ENCODE peak calls at places on chromosome 19, in seven cellular contexts. D is CD4-positive, alpha-beta memory T cell; Z is heart left ventricle; L is cardiac muscle cell; Q is left ventricle myocardium inferior; S is naive thymus-derived CD4-positive, alpha-beta T cell; X is esophagus muscularis mucosa. R is an unnamed sample.
A peak's percentile ranks its signal among the peaks of the same experiment; 100 is the strongest.

GRCh38 chr19:30428281-30428680 is 56.1 kb downstream of the ZNF536 start:
- DNase-seq in D (no peak), Z (no peak), L (no peak), Q (no peak), S (no peak), X (no peak), R (no peak)

GRCh38 chr19:44850641-44851109 is 4.6 kb downstream of the NECTIN2 start:
- DNase-seq in D (no peak), Z (peak; percentile 52), L (no peak), Q (peak; percentile 35), S (no peak), X (no peak), R (no peak)

GRCh38 chr19:19405919-19406877 is 723 bp downstream of the GATAD2A start:
- DNase-seq in D (peak; percentile 40), Z (peak; percentile 72), L (peak; percentile 50), Q (peak; percentile 59), S (peak; percentile 42), X (no peak), R (peak; percentile 75)

GRCh38 chr19:16542894-16543498 is 759 bp upstream of the CHERP start:
- DNase-seq in D (no peak), Z (no peak), L (peak; percentile 3), Q (no peak), S (no peak), X (no peak), R (no peak)

GRCh38 chr19:21590868-21591267 is 85.5 kb downstream of the ZNF429 start:
- DNase-seq in D (no peak), Z (no peak), L (no peak), Q (no peak), S (no peak), X (no peak), R (no peak)

GRCh38 chr19:48739400-48739825 is 997 bp downstream of the RASIP1 start:
- DNase-seq in D (no peak), Z (no peak), L (no peak), Q (no peak), S (no peak), X (no peak), R (no peak)

GRCh38 chr19:8095354-8095886 is 42.9 kb downstream of the CCL25 start:
- DNase-seq in D (no peak), Z (no peak), L (no peak), Q (no peak), S (no peak), X (no peak), R (no peak)

GRCh38 chr19:9935409-9936062 is 779 bp downstream of the OLFM2 start:
- DNase-seq in D (no peak), Z (no peak), L (no peak), Q (no peak), S (no peak), X (no peak), R (no peak)

GRCh38 chr19:15195381-15195964 is 5.3 kb downstream of the NOTCH3 start:
- DNase-seq in D (no peak), Z (peak; percentile 48), L (peak; percentile 62), Q (peak; percentile 39), S (no peak), X (no peak), R (peak; percentile 72)

GRCh38 chr19:6776999-6777398 is 4.5 kb downstream of the VAV1 start:
- DNase-seq in D (no peak), Z (no peak), L (no peak), Q (no peak), S (no peak), X (no peak), R (no peak)

GRCh38 chr19:6774821-6775707 is 2.6 kb downstream of the VAV1 start:
- DNase-seq in D (no peak), Z (no peak), L (peak; percentile 66), Q (no peak), S (no peak), X (no peak), R (peak; percentile 22)

GRCh38 chr19:6772028-6772865 is at the start of gene VAV1:
- DNase-seq in D (peak; percentile 80), Z (peak; percentile 68), L (no peak), Q (peak; percentile 58), S (peak; percentile 81), X (no peak), R (no peak)

GRCh38 chr19:6772866-6773322 is 386 bp downstream of the VAV1 start:
- DNase-seq in D (no peak), Z (no peak), L (no peak), Q (no peak), S (no peak), X (no peak), R (no peak)

GRCh38 chr19:6773323-6773931 is 919 bp downstream of the VAV1 start:
- DNase-seq in D (peak; percentile 41), Z (no peak), L (no peak), Q (peak; percentile 41), S (peak; percentile 39), X (no peak), R (no peak)
- H3K4me3 ChIP-seq in D (peak overlapping the region; percentile 80), Z (no peak overlapping the region), L (no peak overlapping the region), Q (peak overlapping the region; percentile 52), S (peak overlapping the region; percentile 96), X (peak overlapping the region; percentile 56), R (no peak overlapping the region)

DNA sequence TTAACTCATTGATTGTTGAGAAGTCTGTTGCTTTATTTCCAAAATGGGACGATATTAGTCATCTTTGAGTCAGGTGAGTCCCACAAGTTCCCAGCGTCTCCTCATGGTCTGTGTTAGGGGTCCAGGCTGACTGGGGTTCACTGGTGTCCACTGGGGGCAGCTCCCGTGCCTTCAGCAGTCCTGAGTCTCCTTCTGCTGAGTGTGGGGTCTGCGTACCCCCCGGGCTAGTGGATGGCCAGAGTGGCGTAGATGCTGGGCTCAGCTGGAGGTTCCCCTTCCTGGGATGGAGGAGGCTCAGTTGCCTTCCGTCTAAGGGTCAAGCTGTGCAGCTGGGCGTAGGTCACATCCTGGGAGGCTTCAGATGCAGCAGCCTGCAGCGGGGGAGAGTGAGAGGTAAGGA is 5.9 kb downstream of the LILRB3 start:
- DNase-seq in D (no peak), Z (no peak), L (no peak), Q (no peak), S (no peak), X (no peak), R (no peak)
- H3K9me3 ChIP-seq in D (no peaks in the 10 kb centered on the region), Z (no peaks in the 10 kb centered on the region), L (no peaks in the 10 kb centered on the region), Q (no peaks in the 10 kb centered on the region), S (no peaks in the 10 kb centered on the region), X (no peaks in the 10 kb centered on the region), R (no peaks in the 10 kb centered on the region)

GRCh38 chr19:2714531-2715269 is 6.5 kb downstream of the DIRAS1 start:
- DNase-seq in D (no peak), Z (no peak), L (no peak), Q (no peak), S (no peak), X (no peak), R (no peak)

GRCh38 chr19:2711937-2712205 is 9.3 kb downstream of the DIRAS1 start:
- DNase-seq in D (no peak), Z (no peak), L (no peak), Q (no peak), S (no peak), X (no peak), R (no peak)

GRCh38 chr19:2716275-2716650 is 4.9 kb downstream of the DIRAS1 start:
- DNase-seq in D (no peak), Z (no peak), L (no peak), Q (no peak), S (no peak), X (no peak), R (no peak)

GRCh38 chr19:2715470-2716274 is 5.5 kb downstream of the DIRAS1 start:
- DNase-seq in D (no peak), Z (no peak), L (no peak), Q (no peak), S (no peak), X (no peak), R (no peak)

GRCh38 chr19:2711175-2711936 is 8.9 kb upstream of the GNG7 start:
- DNase-seq in D (no peak), Z (no peak), L (peak; percentile 69), Q (no peak), S (no peak), X (no peak), R (no peak)
- H3K27me3 ChIP-seq in D (no peaks in the 10 kb centered on the region), Z (no peaks in the 10 kb centered on the region), L (no peaks in the 10 kb centered on the region), Q (peaks cover 31% of the 10 kb centered on the region), S (no peaks in the 10 kb centered on the region), X (no peaks in the 10 kb centered on the region), R (no peaks in the 10 kb centered on the region)

GRCh38 chr19:2967972-2968371 is 9.4 kb upstream of the TLE6 start:
- DNase-seq in D (no peak), Z (no peak), L (no peak), Q (no peak), S (no peak), X (no peak), R (no peak)
- H3K4me3 ChIP-seq in D (no peak overlapping the region), Z (no peak overlapping the region), L (no peak overlapping the region), Q (no peak overlapping the region), S (no peak overlapping the region), X (no peak overlapping the region), R (no peak overlapping the region)

GRCh38 chr19:58003153-58003828 is 671 bp upstream of the ZNF606 start:
- DNase-seq in D (no peak), Z (no peak), L (no peak), Q (no peak), S (no peak), X (no peak), R (no peak)

GRCh38 chr19:58007285-58007684 is 4.7 kb upstream of the ZNF606 start:
- DNase-seq in D (no peak), Z (no peak), L (no peak), Q (no peak), S (no peak), X (no peak), R (no peak)

GRCh38 chr19:58002384-58003152 is at the start of gene ZNF606:
- DNase-seq in D (peak; percentile 86), Z (peak; percentile 92), L (peak; percentile 94), Q (peak; percentile 89), S (peak; percentile 87), X (peak; percentile 93), R (peak; percentile 88)

GRCh38 chr19:58000677-58001076 is 1.9 kb downstream of the ZNF606 start:
- DNase-seq in D (no peak), Z (no peak), L (no peak), Q (no peak), S (no peak), X (no peak), R (no peak)

GRCh38 chr19:58001895-58002369 is 688 bp downstream of the ZNF606 start:
- DNase-seq in D (no peak), Z (no peak), L (no peak), Q (no peak), S (no peak), X (no peak), R (no peak)
- H3K9me3 ChIP-seq in D (peaks cover 39% of the 10 kb centered on the region), Z (peaks cover 10% of the 10 kb centered on the region), L (no peaks in the 10 kb centered on the region), Q (peaks cover 69% of the 10 kb centered on the region), S (peaks cover 56% of the 10 kb centered on the region), X (peaks cover 48% of the 10 kb centered on the region), R (peaks cover 70% of the 10 kb centered on the region)

DNA sequence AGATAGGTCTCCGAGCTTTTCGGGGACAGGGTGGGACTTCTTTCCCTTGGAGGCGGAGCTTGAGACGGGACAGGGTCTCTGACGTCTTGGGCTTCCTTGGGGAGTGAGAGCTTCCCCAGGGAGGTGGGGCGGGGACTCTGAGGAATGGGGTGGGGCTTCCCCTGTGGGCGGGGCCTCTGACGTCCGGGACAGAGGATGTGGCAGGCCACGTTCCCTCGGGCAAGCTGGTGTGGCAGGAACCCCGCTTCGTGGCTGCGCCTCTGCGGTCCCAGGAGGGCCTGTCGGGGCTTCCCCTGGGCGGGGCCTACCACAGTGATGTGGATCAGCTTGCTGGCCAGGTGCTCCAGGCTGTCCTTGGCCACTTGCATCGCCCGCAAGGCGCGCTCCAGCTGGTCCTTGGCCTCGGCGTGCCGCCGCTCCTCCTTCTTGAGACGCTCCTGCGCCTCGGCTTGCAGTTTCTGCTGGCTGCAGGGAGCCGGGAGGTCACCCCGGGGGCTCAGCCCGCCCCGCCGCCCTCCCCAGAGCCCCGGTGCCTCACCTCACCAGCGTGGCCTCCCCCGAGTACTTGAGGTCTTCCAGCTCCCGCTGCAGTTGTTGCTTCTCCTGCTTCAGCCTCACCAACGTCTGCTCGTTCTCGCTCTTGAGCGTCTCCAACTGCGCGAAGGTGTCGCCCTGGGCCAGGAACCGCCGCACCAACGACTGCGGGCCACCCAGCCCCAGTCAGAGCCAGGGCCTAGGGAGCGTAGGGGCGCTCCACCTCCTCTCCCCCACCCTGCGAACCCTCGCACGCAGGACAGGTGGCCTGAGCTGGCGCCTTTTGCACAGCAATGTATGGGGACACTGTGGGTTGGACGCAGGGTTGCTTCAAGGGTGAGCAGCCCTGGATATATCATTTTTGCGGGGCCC is 3.3 kb upstream of the RGL3 start:
- DNase-seq in D (peak; percentile 70), Z (peak; percentile 82), L (peak; percentile 73), Q (peak; percentile 84), S (peak; percentile 34), X (no peak), R (no peak)
- H3K27me3 ChIP-seq in D (peaks cover 43% of the 10 kb centered on the region), Z (peaks cover 19% of the 10 kb centered on the region), L (peaks cover 47% of the 10 kb centered on the region), Q (peaks cover 69% of the 10 kb centered on the region), S (peaks cover 9% of the 10 kb centered on the region), X (peaks cover 44% of the 10 kb centered on the region), R (peaks cover 53% of the 10 kb centered on the region)